ENCODE peak calls at places on chromosome 18, in six cellular contexts. One of them, this sample, is unnamed.
A peak's percentile ranks its signal among the peaks of the same experiment; 100 is the strongest.

GRCh38 chr18:61554117-61554776 is 221.0 kb downstream of the CDH20 start:
- DNase-seq in pancreas: peak; percentile 34
- DNase-seq in WTC11: no peak
- DNase-seq in adrenal gland: no peak
- DNase-seq in GM23338: peak; percentile 22
- DNase-seq in COR-L47: no peak
- DNase-seq in this sample: no peak

GRCh38 chr18:46623541-46623940 is 33.5 kb downstream of the LOXHD1 start:
- DNase-seq in GM23338: no peak
- DNase-seq in adrenal gland: no peak
- DNase-seq in WTC11: no peak
- DNase-seq in COR-L47: no peak
- DNase-seq in pancreas: no peak
- DNase-seq in this sample: no peak

GRCh38 chr18:8868779-8869415 is 163.5 kb downstream of the MTCL1 start:
- DNase-seq in COR-L47: no peak
- DNase-seq in adrenal gland: no peak
- DNase-seq in WTC11: no peak
- DNase-seq in GM23338: no peak
- DNase-seq in pancreas: no peak
- DNase-seq in this sample: peak; percentile 55

GRCh38 chr18:39702888-39703287 is 2137.3 kb upstream of the CELF4 start:
- DNase-seq in COR-L47: no peak
- DNase-seq in GM23338: no peak
- DNase-seq in pancreas: no peak
- DNase-seq in WTC11: no peak
- DNase-seq in adrenal gland: no peak
- DNase-seq in this sample: no peak

GRCh38 chr18:335741-336140 is 67.9 kb upstream of the THOC1 start:
- DNase-seq in WTC11: no peak
- DNase-seq in GM23338: no peak
- DNase-seq in adrenal gland: no peak
- DNase-seq in pancreas: no peak
- DNase-seq in COR-L47: no peak
- DNase-seq in this sample: no peak

GRCh38 chr18:12307251-12307736 is 747 bp upstream of the TUBB6 start:
- DNase-seq in COR-L47: no peak
- DNase-seq in pancreas: no peak
- DNase-seq in GM23338: peak; percentile 64
- DNase-seq in WTC11: peak; percentile 55
- DNase-seq in adrenal gland: peak; percentile 32
- DNase-seq in this sample: no peak

GRCh38 chr18:62751341-62751821 is 36.0 kb downstream of the PHLPP1 start:
- DNase-seq in adrenal gland: no peak
- DNase-seq in WTC11: peak; percentile 34
- DNase-seq in pancreas: no peak
- DNase-seq in COR-L47: peak; percentile 54
- DNase-seq in GM23338: peak; percentile 88
- DNase-seq in this sample: no peak

GRCh38 chr18:22542400-22542835 is 124.7 kb upstream of the CTAGE1 start:
- DNase-seq in adrenal gland: peak; percentile 66
- DNase-seq in COR-L47: no peak
- DNase-seq in pancreas: no peak
- DNase-seq in WTC11: no peak
- DNase-seq in GM23338: no peak
- DNase-seq in this sample: no peak

GRCh38 chr18:6355789-6356589 is 58.7 kb downstream of the L3MBTL4 start:
- DNase-seq in COR-L47: no peak
- DNase-seq in pancreas: no peak
- DNase-seq in WTC11: no peak
- DNase-seq in adrenal gland: peak; percentile 69
- DNase-seq in GM23338: no peak
- DNase-seq in this sample: no peak

GRCh38 chr18:57733861-57734260 is 69.3 kb downstream of the ATP8B1 start:
- DNase-seq in WTC11: no peak
- DNase-seq in adrenal gland: no peak
- DNase-seq in pancreas: no peak
- DNase-seq in COR-L47: no peak
- DNase-seq in GM23338: no peak
- DNase-seq in this sample: no peak

GRCh38 chr18:48036641-48037421 is 106.4 kb upstream of the SMAD2 start:
- DNase-seq in pancreas: peak; percentile 58
- DNase-seq in WTC11: no peak
- DNase-seq in GM23338: no peak
- DNase-seq in adrenal gland: peak; percentile 36
- DNase-seq in COR-L47: no peak
- DNase-seq in this sample: peak; percentile 89

GRCh38 chr18:45254683-45255082 is 360.6 kb upstream of the SLC14A2 start:
- DNase-seq in GM23338: no peak
- DNase-seq in adrenal gland: no peak
- DNase-seq in COR-L47: no peak
- DNase-seq in WTC11: no peak
- DNase-seq in pancreas: peak; percentile 10
- DNase-seq in this sample: no peak

GRCh38 chr18:48782381-48782841 is 168.4 kb downstream of the SMAD7 start:
- DNase-seq in GM23338: no peak
- DNase-seq in pancreas: no peak
- DNase-seq in adrenal gland: no peak
- DNase-seq in COR-L47: no peak
- DNase-seq in WTC11: no peak
- DNase-seq in this sample: no peak

GRCh38 chr18:62332964-62333695 is 8.0 kb downstream of the TNFRSF11A start:
- DNase-seq in adrenal gland: no peak
- DNase-seq in COR-L47: no peak
- DNase-seq in pancreas: no peak
- DNase-seq in GM23338: no peak
- DNase-seq in WTC11: no peak
- DNase-seq in this sample: peak; percentile 46

GRCh38 chr18:22084547-22084946 is 84.8 kb upstream of the GATA6 start:
- DNase-seq in WTC11: no peak
- DNase-seq in pancreas: peak; percentile 83
- DNase-seq in GM23338: no peak
- DNase-seq in adrenal gland: no peak
- DNase-seq in COR-L47: no peak
- DNase-seq in this sample: no peak

GRCh38 chr18:78771496-78772368 is 207.9 kb upstream of the SALL3 start:
- DNase-seq in WTC11: no peak
- DNase-seq in pancreas: no peak
- DNase-seq in COR-L47: no peak
- DNase-seq in adrenal gland: no peak
- DNase-seq in GM23338: no peak
- DNase-seq in this sample: no peak

GRCh38 chr18:50330176-50330575 is 42.7 kb upstream of the CXXC1 start:
- DNase-seq in COR-L47: no peak
- DNase-seq in pancreas: no peak
- DNase-seq in adrenal gland: no peak
- DNase-seq in GM23338: no peak
- DNase-seq in WTC11: no peak
- DNase-seq in this sample: no peak

GRCh38 chr18:21820035-21820810 is 79.6 kb downstream of the MIB1 start:
- DNase-seq in WTC11: no peak
- DNase-seq in GM23338: peak; percentile 18
- DNase-seq in pancreas: no peak
- DNase-seq in adrenal gland: no peak
- DNase-seq in COR-L47: no peak
- DNase-seq in this sample: no peak

This sample was measured in WERI-Rb-1.